ENCODE peak calls at places on chromosomes 11 and 22, in seven cellular contexts. L is iPS-NIHi11, Z is uterus, N is activated gamma-delta T cell, S is NCI-H774, A is AML-193, H is T-helper 1 cell. U is an unnamed sample.

GRCh38 chr11:116710762-116711161 is 62.0 kb downstream of the BUD13 start:
- DNase-seq in N (no peak), Z (no peak), S (no peak), H (no peak), A (no peak), L (no peak), U (no peak)

GRCh38 chr11:17930544-17931144 is 82.2 kb downstream of the SERGEF start:
- DNase-seq in Z (no peak), H (no peak), L (no peak), N (no peak), A (no peak), S (no peak), U (no peak)

GRCh38 chr22:38148252-38148651 is 33.4 kb downstream of the PLA2G6 start:
- DNase-seq in N (no peak), Z (no peak), H (no peak), S (no peak), L (no peak), A (no peak), U (peak; percentile 65)

GRCh38 chr22:25021976-25022711 is 69.6 kb downstream of the KIAA1671 start:
- DNase-seq in N (no peak), A (no peak), S (no peak), H (no peak), L (no peak), Z (no peak), U (no peak)

GRCh38 chr11:19711911-19712280 is 741 bp upstream of the NAV2 start:
- DNase-seq in Z (peak; percentile 31), S (no peak), A (no peak), N (no peak), L (peak; percentile 40), H (peak; percentile 40), U (no peak)

GRCh38 chr11:14451825-14452224 is 47.8 kb downstream of the COPB1 start:
- DNase-seq in S (no peak), A (peak; percentile 41), Z (no peak), H (no peak), N (no peak), L (no peak), U (peak; percentile 58)

GRCh38 chr11:125923012-125923579 is 18.8 kb downstream of the DDX25 start:
- DNase-seq in A (peak; percentile 69), S (peak; percentile 74), Z (peak; percentile 75), L (peak; percentile 82), N (no peak), H (peak; percentile 58), U (peak; percentile 65)

GRCh38 chr11:5968394-5968793 is at the start of gene OR56A5:
- DNase-seq in A (no peak), N (no peak), H (no peak), Z (no peak), L (no peak), S (no peak), U (no peak)

GRCh38 chr11:27468209-27468608 is 4.4 kb downstream of the LGR4 start:
- DNase-seq in A (no peak), H (no peak), L (no peak), Z (no peak), N (no peak), S (no peak), U (peak; percentile 78)

GRCh38 chr11:76206327-76207081 is at the start of gene WNT11:
- DNase-seq in N (peak; percentile 39), L (peak; percentile 83), H (peak; percentile 11), Z (peak; percentile 61), S (peak; percentile 64), A (peak; percentile 13), U (peak; percentile 39)

GRCh38 chr11:27977527-27977926 is 130.4 kb downstream of the KIF18A start:
- DNase-seq in N (no peak), S (no peak), A (no peak), L (no peak), Z (no peak), H (no peak), U (no peak)

GRCh38 chr22:19143967-19144400 is 467 bp downstream of the ESS2 start:
- DNase-seq in H (peak; percentile 55), N (no peak), A (peak; percentile 41), L (no peak), Z (no peak), S (no peak), U (no peak)

GRCh38 chr11:46942172-46942571 is 5.6 kb downstream of the CSTPP1 start:
- DNase-seq in S (no peak), N (no peak), Z (no peak), L (no peak), A (no peak), H (no peak), U (no peak)

GRCh38 chr11:81174646-81175330 is 1558.9 kb downstream of the FAM181B start:
- DNase-seq in N (no peak), S (no peak), A (no peak), Z (no peak), H (no peak), L (no peak), U (no peak)

GRCh38 chr11:29129850-29130249 is 887.0 kb downstream of the KCNA4 start:
- DNase-seq in S (no peak), N (no peak), A (no peak), Z (no peak), L (no peak), H (no peak), U (peak; percentile 78)

GRCh38 chr22:42270178-42270511 is 308 bp downstream of the TCF20 start:
- DNase-seq in A (no peak), L (peak; percentile 89), S (no peak), H (peak; percentile 23), Z (no peak), N (no peak), U (peak; percentile 25)

GRCh38 chr11:46278387-46279173 is 1.1 kb downstream of the CREB3L1 start:
- DNase-seq in L (peak; percentile 76), S (no peak), A (no peak), N (no peak), H (no peak), Z (peak; percentile 66), U (peak; percentile 84)

GRCh38 chr11:47617417-47617809 is 23.2 kb upstream of the C1QTNF4 start:
- DNase-seq in Z (no peak), S (no peak), L (no peak), A (peak; percentile 7), H (no peak), N (no peak), U (peak; percentile 40)

GRCh38 chr11:67230406-67230805 is 35.9 kb upstream of the GRK2 start:
- DNase-seq in Z (no peak), N (no peak), A (no peak), L (no peak), S (no peak), H (no peak), U (no peak)

GRCh38 chr22:37999236-37999635 is 14.9 kb upstream of the SOX10 start:
- DNase-seq in L (no peak), H (no peak), Z (no peak), S (no peak), A (no peak), N (no peak), U (no peak)

GRCh38 chr11:117547188-117547831 is 219.7 kb downstream of the CEP164 start:
- DNase-seq in N (no peak), Z (no peak), L (peak; percentile 46), S (no peak), A (no peak), H (no peak), U (no peak)

U was measured in EL.